ENCODE peak calls at places on chromosomes 12 and 14, in five cellular contexts. W is A549, J is psoas muscle, H is heart right ventricle, K is IMR-90. M is an unnamed sample.
A peak's percentile ranks its signal among the peaks of the same experiment; 100 is the strongest.

GRCh38 chr12:120759591-120760348 is 34.1 kb downstream of the ACADS start:
- DNase-seq in W (no peak), J (no peak), H (no peak), K (no peak), M (no peak)

GRCh38 chr14:35678403-35679028 is 130.6 kb downstream of the RALGAPA1 start:
- DNase-seq in W (no peak), J (no peak), H (no peak), K (no peak), M (no peak)

GRCh38 chr14:90444077-90444696 is 47.4 kb downstream of the CALM1 start:
- DNase-seq in W (no peak), J (peak; percentile 28), H (no peak), K (no peak), M (no peak)

GRCh38 chr14:102727336-102728095 is 49.7 kb upstream of the TRAF3 start:
- DNase-seq in W (no peak), J (no peak), H (no peak), K (no peak), M (no peak)

GRCh38 chr12:101671157-101671791 is 26.2 kb upstream of the CHPT1 start:
- DNase-seq in W (no peak), J (no peak), H (no peak), K (no peak), M (peak; percentile 56)

GRCh38 chr14:101128478-101129450 is 225.2 kb upstream of the RTL1 start:
- DNase-seq in W (no peak), J (peak; percentile 9), H (no peak), K (no peak), M (no peak)

GRCh38 chr14:38125484-38125912 is 82.2 kb upstream of the SSTR1 start:
- DNase-seq in W (no peak), J (no peak), H (no peak), K (no peak), M (no peak)

GRCh38 chr14:82153689-82154088 is 620.0 kb upstream of the SEL1L start:
- DNase-seq in W (no peak), J (no peak), H (no peak), K (no peak), M (no peak)

GRCh38 chr14:55689971-55690871 is 110.2 kb downstream of the KTN1 start:
- DNase-seq in W (no peak), J (no peak), H (no peak), K (no peak), M (no peak)

GRCh38 chr14:44962573-44963528 is 861 bp downstream of the TOGARAM1 start:
- DNase-seq in W (peak; percentile 33), J (peak; percentile 66), H (peak; percentile 58), K (peak; percentile 54), M (peak; percentile 66)

GRCh38 chr14:20802341-20803084 is at the start of gene RNASE1:
- DNase-seq in W (peak; percentile 36), J (peak; percentile 28), H (peak; percentile 70), K (no peak), M (peak; percentile 58)

GRCh38 chr12:15863258-15863835 is 18.8 kb upstream of the STRAP start:
- DNase-seq in W (no peak), J (no peak), H (no peak), K (peak; percentile 29), M (no peak)

GRCh38 chr14:92527724-92528123 is 14.1 kb downstream of the RIN3 start:
- DNase-seq in W (no peak), J (no peak), H (no peak), K (peak; percentile 83), M (peak; percentile 41)

GRCh38 chr12:109706747-109707469 is 6.7 kb upstream of the FAM222A start:
- DNase-seq in W (no peak), J (no peak), H (no peak), K (no peak), M (peak; percentile 61)

GRCh38 chr12:128076188-128076587 is 190.8 kb upstream of the TMEM132C start:
- DNase-seq in W (peak; percentile 5), J (no peak), H (no peak), K (no peak), M (no peak)

GRCh38 chr12:76704693-76705092 is 59.2 kb upstream of the ZDHHC17 start:
- DNase-seq in W (peak; percentile 36), J (no peak), H (no peak), K (no peak), M (no peak)

GRCh38 chr12:10189653-10190052 is 10.8 kb downstream of the TMEM52B start:
- DNase-seq in W (no peak), J (peak; percentile 23), H (no peak), K (peak; percentile 66), M (no peak)

GRCh38 chr12:94147991-94148840 is at the start of gene PLXNC1:
- DNase-seq in W (peak; percentile 34), J (peak; percentile 55), H (peak; percentile 50), K (peak; percentile 31), M (peak; percentile 85)

GRCh38 chr12:15837141-15837781 is 44.9 kb upstream of the STRAP start:
- DNase-seq in W (no peak), J (no peak), H (peak; percentile 9), K (peak; percentile 66), M (no peak)

GRCh38 chr12:31324845-31325523 is 966 bp downstream of the SINHCAF start:
- DNase-seq in W (peak; percentile 59), J (peak; percentile 51), H (peak; percentile 58), K (peak; percentile 49), M (peak; percentile 77)

GRCh38 chr12:43692064-43692463 is 66.5 kb downstream of the PUS7L start:
- DNase-seq in W (no peak), J (no peak), H (no peak), K (peak; percentile 67), M (no peak)

GRCh38 chr14:106620368-106620767 is 1094.0 kb downstream of the TMEM121 start:
- DNase-seq in W (no peak), J (no peak), H (no peak), K (no peak), M (no peak)

GRCh38 chr14:106625181-106625580 is 1098.8 kb downstream of the TMEM121 start:
- DNase-seq in W (no peak), J (no peak), H (no peak), K (no peak), M (no peak)

GRCh38 chr14:106622200-106622745 is 1095.9 kb downstream of the TMEM121 start:
- DNase-seq in W (no peak), J (no peak), H (no peak), K (no peak), M (no peak)

DNA sequence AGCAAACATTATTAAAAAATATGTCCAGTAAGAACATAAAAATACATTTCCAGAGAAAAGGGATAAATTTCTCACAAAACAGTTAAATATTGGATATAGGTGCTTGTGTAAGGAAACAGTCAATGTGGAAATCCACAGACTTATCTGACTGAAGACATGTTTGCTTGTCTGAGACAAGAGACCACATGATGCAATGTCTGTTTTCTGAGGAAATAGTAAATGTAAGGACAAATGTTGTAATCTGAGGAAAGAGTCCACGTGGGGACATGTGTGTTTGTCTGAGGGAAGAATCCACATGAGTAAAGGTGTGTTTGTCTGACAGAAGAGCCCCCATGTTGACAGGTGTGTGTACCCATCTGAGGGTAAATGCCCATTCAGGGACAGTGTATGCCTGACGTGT is 1093.2 kb downstream of the TMEM121 start:
- DNase-seq in W (no peak), J (no peak), H (no peak), K (no peak), M (no peak)
- H3K9me3 ChIP-seq in W (no peaks in the 10 kb centered on the region), J (no peaks in the 10 kb centered on the region), H (no peaks in the 10 kb centered on the region), K (peaks cover 20% of the 10 kb centered on the region), M (no peaks in the 10 kb centered on the region)

DNA sequence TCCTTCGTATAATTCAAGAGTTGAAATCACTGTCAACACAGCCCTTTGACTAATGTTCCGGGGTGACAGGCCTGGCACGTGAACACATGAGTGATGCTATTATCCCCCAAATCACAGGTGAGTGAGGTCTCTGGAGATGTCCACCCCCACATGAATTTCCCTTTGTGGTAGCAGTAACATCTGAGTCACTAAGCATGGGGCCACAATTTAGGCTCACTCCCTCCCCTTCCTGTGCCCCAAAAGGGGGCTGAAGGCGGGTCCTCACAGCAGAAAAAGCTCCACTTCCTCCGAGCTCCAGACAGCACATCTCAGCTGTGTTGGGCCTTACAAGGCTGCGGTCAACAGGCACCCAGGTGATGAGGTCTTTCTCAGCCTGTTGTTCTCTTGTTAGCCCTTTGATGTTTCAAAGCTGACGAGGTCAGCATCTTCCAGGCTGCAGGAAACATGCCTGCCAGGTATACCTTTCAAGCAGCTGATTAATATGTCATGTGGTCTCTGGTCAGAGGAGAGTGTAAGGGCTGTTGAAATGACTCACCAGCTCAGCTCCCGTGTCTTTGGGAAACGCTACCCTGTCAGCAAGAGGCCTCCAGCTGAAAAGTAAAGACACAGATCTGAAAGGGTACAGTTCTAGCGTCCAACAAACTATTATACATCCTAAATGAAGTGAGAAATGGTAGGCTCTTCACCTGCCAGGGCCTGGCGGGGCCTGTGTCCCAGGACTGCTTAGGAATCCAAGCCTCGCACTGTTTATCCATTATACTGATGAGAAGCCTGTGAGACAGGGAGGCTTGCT is 107.3 kb downstream of the ZFP36L1 start:
- DNase-seq in W (no peak), J (no peak), H (no peak), K (peak; percentile 84), M (peak; percentile 80)
- H3K4me1 ChIP-seq in W (peaks cover 63% of the 10 kb centered on the region), J (peaks cover 37% of the 10 kb centered on the region), H (peaks cover 22% of the 10 kb centered on the region), K (peaks cover 47% of the 10 kb centered on the region), M (peaks cover 5% of the 10 kb centered on the region)

DNA sequence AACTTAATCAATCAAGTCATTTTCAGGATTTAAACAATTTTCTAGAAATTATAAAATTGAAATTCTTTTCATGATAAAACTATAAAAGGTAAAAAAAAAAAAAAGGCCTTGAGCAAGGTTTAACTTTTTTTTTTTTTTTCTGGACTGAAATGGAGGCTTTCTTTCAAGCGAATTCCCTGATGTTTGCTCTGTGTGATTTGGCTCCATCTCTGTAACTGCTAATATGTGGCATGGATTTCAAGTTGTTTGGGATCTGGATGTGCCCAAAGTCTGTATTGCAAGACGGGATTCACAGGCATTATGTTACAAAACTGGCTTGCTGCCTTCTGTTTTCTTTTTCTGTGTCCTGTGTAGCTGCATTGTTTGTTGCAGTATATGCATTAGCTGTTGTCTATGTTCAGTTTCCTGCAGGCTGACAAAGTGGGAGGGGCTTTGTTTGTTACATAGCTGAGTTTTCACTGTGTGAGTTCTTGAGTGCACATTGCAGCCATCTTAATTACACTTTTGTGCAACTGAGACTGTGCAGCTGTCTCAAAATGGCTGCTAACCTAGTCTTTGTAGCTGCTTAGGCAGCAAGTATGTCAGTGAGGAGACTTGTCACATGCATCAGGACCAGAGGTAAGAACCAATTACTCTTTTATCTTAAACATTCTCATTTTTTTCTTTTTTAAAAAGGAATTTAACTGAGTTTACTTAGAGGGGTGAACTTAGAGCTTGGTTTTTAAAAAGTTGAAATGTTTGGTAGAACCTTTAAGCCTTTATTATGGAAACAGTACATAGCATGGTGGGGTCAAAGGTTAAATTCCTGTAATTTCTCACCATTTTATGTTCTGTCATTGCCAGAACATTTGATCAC is 19.5 kb downstream of the ATF7IP start:
- DNase-seq in W (peak; percentile 91), J (no peak), H (peak; percentile 79), K (peak; percentile 95), M (no peak)
- H3K4me3 ChIP-seq in W (peak overlapping the region; percentile 19), J (peak overlapping the region; percentile 52), H (peak overlapping the region; percentile 47), K (peak overlapping the region; percentile 36), M (no peak overlapping the region)

DNA sequence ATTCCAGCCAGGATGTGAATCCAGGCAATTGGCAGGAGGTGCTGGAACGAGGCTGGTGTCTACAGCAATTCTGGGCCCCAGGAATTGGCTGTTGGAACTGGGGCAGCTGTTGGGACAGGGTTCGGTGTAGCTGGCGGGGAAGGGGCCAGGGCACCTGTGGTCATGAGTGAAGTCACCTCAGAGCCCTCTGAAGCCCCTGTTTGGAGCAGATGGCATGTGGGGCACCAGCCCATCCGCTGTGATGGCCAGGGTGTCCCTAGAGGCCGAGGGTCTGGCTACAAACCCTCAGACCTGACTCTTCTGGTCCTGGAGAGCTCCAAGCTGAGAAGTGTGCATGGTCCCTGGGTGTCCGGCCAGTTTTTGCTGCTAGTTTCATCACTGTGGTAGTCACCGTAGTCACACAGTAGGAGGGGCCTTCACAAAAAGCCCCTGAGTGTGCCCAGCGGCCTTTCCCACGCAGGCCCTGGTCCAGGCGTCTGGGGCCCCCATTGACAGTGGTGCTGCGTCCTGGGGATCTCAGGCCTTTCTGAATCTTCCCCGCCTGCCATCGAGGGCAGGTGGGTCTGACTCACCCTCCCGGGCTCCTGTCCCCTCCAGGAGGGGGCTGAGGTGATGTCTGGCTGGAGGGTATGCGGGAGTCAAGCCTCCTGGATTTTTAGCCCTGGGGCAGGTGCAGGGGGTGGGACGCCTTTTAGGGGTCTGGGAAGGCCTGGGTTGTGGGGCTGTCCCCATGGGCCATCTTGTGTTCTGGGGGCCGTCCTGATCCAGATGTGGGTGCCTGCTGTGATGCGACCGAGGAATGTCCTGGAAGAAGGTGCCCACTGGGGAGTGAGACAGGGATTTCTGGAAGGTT is 368.0 kb downstream of the TMEM121 start:
- DNase-seq in W (no peak), J (peak; percentile 2), H (no peak), K (no peak), M (peak; percentile 15)
- H3K9me3 ChIP-seq in W (peaks cover 3% of the 10 kb centered on the region), J (no peaks in the 10 kb centered on the region), H (no peaks in the 10 kb centered on the region), K (peaks cover 42% of the 10 kb centered on the region), M (no peaks in the 10 kb centered on the region)